ENCODE peak calls at places on chromosomes 7 and 10, in eight cellular contexts. H is choroid plexus epithelial cell, O is fibroblast of pulmonary artery, F is PC-9, J is astrocyte, B is WERI-Rb-1, Z is bronchial epithelial cell, K is left ventricle myocardium inferior. I is an unnamed sample.

GRCh38 chr10:70664702-70665195 is 7.6 kb upstream of the ADAMTS14 start:
- DNase-seq in B (no peak), J (peak; percentile 100), K (no peak), Z (peak; percentile 85), O (peak; percentile 93), H (peak; percentile 98), F (peak; percentile 51), I (peak; percentile 92)

GRCh38 chr10:96339956-96340904 is 18.6 kb downstream of the OPALIN start:
- DNase-seq in B (peak; percentile 76), H (peak; percentile 88), K (peak; percentile 39), Z (peak; percentile 65), J (peak; percentile 25), F (peak; percentile 44), O (peak; percentile 71), I (peak; percentile 66)

GRCh38 chr7:8724080-8724718 is 290.8 kb downstream of the NXPH1 start:
- DNase-seq in B (peak; percentile 82), H (peak; percentile 1), F (peak; percentile 31), J (no peak), O (no peak), K (no peak), Z (peak; percentile 18), I (peak; percentile 10)

GRCh38 chr7:35761882-35762720 is 38.8 kb upstream of the SEPTIN7 start:
- DNase-seq in O (peak; percentile 91), H (peak; percentile 75), F (no peak), K (no peak), J (no peak), B (no peak), Z (peak; percentile 49), I (peak; percentile 90)

GRCh38 chr10:33155720-33156638 is 178.5 kb downstream of the NRP1 start:
- DNase-seq in B (no peak), O (peak; percentile 72), K (no peak), F (peak; percentile 21), Z (peak; percentile 99), J (peak; percentile 70), H (peak; percentile 86), I (peak; percentile 83)

GRCh38 chr10:88792656-88793055 is 9.9 kb upstream of the LIPM start:
- DNase-seq in J (peak; percentile 69), F (peak; percentile 27), B (no peak), K (peak; percentile 20), Z (peak; percentile 41), H (peak; percentile 83), O (peak; percentile 79), I (peak; percentile 81)

GRCh38 chr10:90222372-90222771 is 521.0 kb downstream of the KIF20B start:
- DNase-seq in B (no peak), Z (peak; percentile 85), F (peak; percentile 16), J (peak; percentile 83), H (peak; percentile 87), O (peak; percentile 41), K (no peak), I (peak; percentile 43)

GRCh38 chr10:117391436-117392205 is 16.4 kb upstream of the PDZD8 start:
- DNase-seq in J (peak; percentile 77), B (no peak), O (peak; percentile 61), Z (peak; percentile 46), F (no peak), H (peak; percentile 75), K (peak; percentile 22), I (peak; percentile 29)

GRCh38 chr10:19977097-19977521 is 160.9 kb downstream of the PLXDC2 start:
- DNase-seq in F (no peak), Z (no peak), B (peak; percentile 48), J (no peak), O (no peak), H (peak; percentile 80), K (no peak), I (peak; percentile 24)

GRCh38 chr7:66344166-66344565 is 139.0 kb downstream of the TPST1 start:
- DNase-seq in Z (peak; percentile 79), B (no peak), H (peak; percentile 82), O (peak; percentile 85), K (no peak), J (no peak), F (no peak), I (peak; percentile 84)

DNA sequence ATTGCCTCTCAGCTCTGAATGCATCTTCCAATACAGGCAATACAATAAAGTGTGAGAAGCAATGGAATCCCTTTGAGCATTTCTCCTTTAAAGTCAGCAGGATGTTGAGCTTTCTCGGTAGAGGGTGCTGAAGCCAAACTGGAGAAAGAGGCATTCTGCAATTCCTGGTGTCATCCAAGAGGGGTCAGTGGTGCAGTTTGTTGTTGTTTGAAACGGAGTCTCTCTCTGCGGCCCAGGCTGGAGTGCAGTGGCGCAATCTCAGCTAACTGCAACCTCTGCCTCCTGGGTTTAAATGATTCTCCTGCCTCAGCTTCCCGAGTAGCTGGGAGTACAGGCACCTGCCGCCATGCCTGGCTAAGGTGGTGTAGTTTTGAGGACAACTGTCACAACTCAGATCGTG is 486.5 kb downstream of the CALN1 start:
- DNase-seq in B (no peak), F (no peak), K (no peak), J (no peak), O (no peak), H (no peak), Z (no peak), I (no peak)
- TF ChIP-seq CTCF in B (peak; percentile 51), F (no peak), K (no peak), J (no peak), O (no peak), H (no peak), Z (no peak), I (no peak)

GRCh38 chr7:157560258-157560654 is 223.5 kb downstream of the DNAJB6 start:
- DNase-seq in H (no peak), K (no peak), O (no peak), F (no peak), B (no peak), J (no peak), Z (no peak), I (no peak)
- H3K4me3 ChIP-seq in H (no peak overlapping the region), K (no peak overlapping the region), O (no peak overlapping the region), F (no peak overlapping the region), B (no peak overlapping the region), J (no peak overlapping the region), Z (no peak overlapping the region), I (no peak overlapping the region)

GRCh38 chr10:97396056-97396455 is 5.1 kb downstream of the RRP12 start:
- DNase-seq in F (no peak), Z (no peak), B (no peak), K (no peak), O (no peak), J (no peak), H (no peak), I (no peak)

GRCh38 chr10:97399843-97400545 is 1.1 kb downstream of the RRP12 start:
- DNase-seq in O (peak; percentile 81), F (peak; percentile 56), B (no peak), Z (peak; percentile 82), H (peak; percentile 73), K (no peak), J (peak; percentile 70), I (peak; percentile 68)

GRCh38 chr10:97401455-97401919 is 347 bp upstream of the RRP12 start:
- DNase-seq in J (no peak), H (no peak), O (no peak), F (no peak), Z (no peak), B (no peak), K (no peak), I (no peak)

GRCh38 chr10:97404044-97404443 is 2.9 kb upstream of the RRP12 start:
- DNase-seq in O (no peak), B (no peak), F (no peak), Z (no peak), J (no peak), H (no peak), K (no peak), I (no peak)

DNA sequence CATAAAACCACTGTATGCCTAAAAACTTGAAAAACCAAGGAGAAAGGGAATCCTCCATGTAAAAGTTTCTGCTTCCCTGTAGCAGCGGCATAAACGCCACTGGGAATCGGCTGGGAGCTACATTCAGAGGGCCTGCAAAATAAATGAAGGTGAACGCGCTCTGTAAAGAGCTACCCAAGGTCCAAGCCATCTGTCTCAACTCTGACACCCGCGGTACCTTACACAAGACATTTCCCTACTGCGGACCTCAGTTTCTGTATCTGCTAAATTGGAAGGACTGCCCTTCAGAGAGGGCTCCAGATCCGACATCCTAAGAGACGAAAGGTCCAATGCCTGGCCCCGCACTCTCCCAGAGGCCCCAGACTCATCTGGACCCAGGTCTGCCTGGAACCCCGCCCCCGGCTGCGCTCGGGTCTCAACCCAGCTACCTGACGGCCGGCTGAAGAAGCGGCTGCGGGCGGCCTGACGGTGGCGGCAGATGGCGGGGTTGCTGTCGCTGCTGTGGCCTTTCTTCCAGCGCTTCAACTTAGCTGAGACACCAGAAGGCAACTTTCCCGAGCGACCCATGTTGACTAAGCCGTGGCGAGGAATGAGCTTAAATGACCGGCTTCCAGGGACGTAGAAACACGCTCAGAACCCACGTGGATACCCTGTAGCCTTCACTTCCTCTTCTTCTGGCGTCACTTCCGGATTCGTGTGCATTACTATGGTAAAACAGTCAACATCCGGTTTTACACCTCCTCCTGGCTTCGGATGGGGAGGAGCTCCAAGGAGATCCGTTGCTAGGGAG is at the start of gene RRP12:
- DNase-seq in O (peak; percentile 99), F (peak; percentile 71), H (peak; percentile 98), B (peak; percentile 90), J (peak; percentile 97), Z (peak; percentile 98), K (peak; percentile 61), I (peak; percentile 99)
- TF ChIP-seq CTCF in O (no peak), F (no peak), H (peak; percentile 29), B (no peak), J (no peak), Z (peak; percentile 40), K (no peak), I (peak; percentile 9)

GRCh38 chr10:112373912-112374338 is at the start of gene ACSL5:
- DNase-seq in H (no peak), F (no peak), Z (no peak), O (no peak), J (no peak), B (no peak), K (no peak), I (no peak)

GRCh38 chr10:112376578-112376855 is 2.6 kb downstream of the ACSL5 start:
- DNase-seq in B (no peak), F (no peak), H (no peak), K (no peak), O (no peak), J (no peak), Z (no peak), I (no peak)

GRCh38 chr10:112374724-112375541 is 1.0 kb downstream of the ACSL5 start:
- DNase-seq in J (no peak), Z (no peak), K (no peak), F (no peak), O (no peak), B (no peak), H (no peak), I (peak; percentile 32)

GRCh38 chr10:112379635-112380296 is 5.8 kb downstream of the ACSL5 start:
- DNase-seq in K (no peak), B (no peak), Z (peak; percentile 37), J (no peak), O (no peak), H (no peak), F (no peak), I (no peak)

GRCh38 chr10:112375721-112376577 is 2.0 kb downstream of the ACSL5 start:
- DNase-seq in B (no peak), H (peak; percentile 63), Z (no peak), J (no peak), O (peak; percentile 20), F (peak; percentile 46), K (peak; percentile 65), I (peak; percentile 71)
- H3K4me3 ChIP-seq in B (no peak overlapping the region), H (peak overlapping the region; percentile 49), Z (no peak overlapping the region), J (no peak overlapping the region), O (no peak overlapping the region), F (peak overlapping the region; percentile 81), K (peak overlapping the region; percentile 64), I (no peak overlapping the region)

GRCh38 chr10:113000876-113001598 is 51.0 kb downstream of the TCF7L2 start:
- DNase-seq in K (peak; percentile 24), Z (peak; percentile 47), B (no peak), O (no peak), J (no peak), F (no peak), H (no peak), I (no peak)
- TF ChIP-seq CTCF in K (peak; percentile 53), Z (peak; percentile 67), B (no peak), O (no peak), J (no peak), F (no peak), H (no peak), I (no peak)